ENCODE peak calls at places on chromosome 2, in nine cellular contexts. One of them, this sample, is unnamed.

GRCh38 chr2:17689010-17689409 is 64.6 kb downstream of the SMC6 start:
- DNase-seq in bronchial epithelial cell: no peak
- DNase-seq in endodermal cell: no peak
- DNase-seq in HFF-Myc: no peak
- DNase-seq in fibroblast of mammary gland: no peak
- DNase-seq in heart left ventricle: no peak
- DNase-seq in HL-60: no peak
- DNase-seq in activated CD8-positive, alpha-beta T cell treated with anti-CD3 and anti-CD28 coated beads for 36 hours: no peak
- DNase-seq in CD4-positive, alpha-beta T cell: no peak
- DNase-seq in this sample: no peak

GRCh38 chr2:66024396-66024795 is 410.5 kb upstream of the MEIS1 start:
- DNase-seq in bronchial epithelial cell: peak
- DNase-seq in endodermal cell: peak
- DNase-seq in HFF-Myc: no peak
- DNase-seq in fibroblast of mammary gland: no peak
- DNase-seq in heart left ventricle: no peak
- DNase-seq in HL-60: no peak
- DNase-seq in activated CD8-positive, alpha-beta T cell treated with anti-CD3 and anti-CD28 coated beads for 36 hours: no peak
- DNase-seq in CD4-positive, alpha-beta T cell: no peak
- DNase-seq in this sample: peak

GRCh38 chr2:129892360-129892759 is 87.1 kb upstream of the RAB6C start:
- DNase-seq in bronchial epithelial cell: no peak
- DNase-seq in endodermal cell: peak
- DNase-seq in HFF-Myc: no peak
- DNase-seq in fibroblast of mammary gland: no peak
- DNase-seq in heart left ventricle: no peak
- DNase-seq in HL-60: no peak
- DNase-seq in activated CD8-positive, alpha-beta T cell treated with anti-CD3 and anti-CD28 coated beads for 36 hours: no peak
- DNase-seq in CD4-positive, alpha-beta T cell: no peak
- DNase-seq in this sample: no peak

GRCh38 chr2:211745295-211746097 is 793.1 kb downstream of the ERBB4 start:
- DNase-seq in bronchial epithelial cell: peak
- DNase-seq in endodermal cell: peak
- DNase-seq in HFF-Myc: peak
- DNase-seq in fibroblast of mammary gland: peak
- DNase-seq in heart left ventricle: peak
- DNase-seq in HL-60: peak
- DNase-seq in activated CD8-positive, alpha-beta T cell treated with anti-CD3 and anti-CD28 coated beads for 36 hours: peak
- DNase-seq in CD4-positive, alpha-beta T cell: no peak
- DNase-seq in this sample: peak

GRCh38 chr2:9752441-9753275 is 90.6 kb upstream of the TAF1B start:
- DNase-seq in bronchial epithelial cell: peak
- DNase-seq in endodermal cell: no peak
- DNase-seq in HFF-Myc: peak
- DNase-seq in fibroblast of mammary gland: peak
- DNase-seq in heart left ventricle: no peak
- DNase-seq in HL-60: no peak
- DNase-seq in activated CD8-positive, alpha-beta T cell treated with anti-CD3 and anti-CD28 coated beads for 36 hours: peak
- DNase-seq in CD4-positive, alpha-beta T cell: peak
- DNase-seq in this sample: peak

GRCh38 chr2:221529177-221529942 is 42.7 kb downstream of the EPHA4 start:
- DNase-seq in bronchial epithelial cell: no peak
- DNase-seq in endodermal cell: no peak
- DNase-seq in HFF-Myc: no peak
- DNase-seq in fibroblast of mammary gland: no peak
- DNase-seq in heart left ventricle: peak
- DNase-seq in HL-60: no peak
- DNase-seq in activated CD8-positive, alpha-beta T cell treated with anti-CD3 and anti-CD28 coated beads for 36 hours: no peak
- DNase-seq in CD4-positive, alpha-beta T cell: no peak
- DNase-seq in this sample: no peak

GRCh38 chr2:61714210-61714609 is 139.7 kb downstream of the FAM161A start:
- DNase-seq in bronchial epithelial cell: no peak
- DNase-seq in endodermal cell: no peak
- DNase-seq in HFF-Myc: no peak
- DNase-seq in fibroblast of mammary gland: no peak
- DNase-seq in heart left ventricle: peak
- DNase-seq in HL-60: no peak
- DNase-seq in activated CD8-positive, alpha-beta T cell treated with anti-CD3 and anti-CD28 coated beads for 36 hours: no peak
- DNase-seq in CD4-positive, alpha-beta T cell: no peak
- DNase-seq in this sample: no peak

GRCh38 chr2:216151313-216152030 is 42.3 kb downstream of the XRCC5 start:
- DNase-seq in bronchial epithelial cell: peak
- DNase-seq in endodermal cell: no peak
- DNase-seq in HFF-Myc: no peak
- DNase-seq in fibroblast of mammary gland: peak
- DNase-seq in heart left ventricle: no peak
- DNase-seq in HL-60: no peak
- DNase-seq in activated CD8-positive, alpha-beta T cell treated with anti-CD3 and anti-CD28 coated beads for 36 hours: no peak
- DNase-seq in CD4-positive, alpha-beta T cell: no peak
- DNase-seq in this sample: no peak

GRCh38 chr2:52135235-52135634 is 1103.3 kb upstream of the NRXN1 start:
- DNase-seq in bronchial epithelial cell: peak
- DNase-seq in endodermal cell: no peak
- DNase-seq in HFF-Myc: no peak
- DNase-seq in fibroblast of mammary gland: peak
- DNase-seq in heart left ventricle: no peak
- DNase-seq in HL-60: peak
- DNase-seq in activated CD8-positive, alpha-beta T cell treated with anti-CD3 and anti-CD28 coated beads for 36 hours: no peak
- DNase-seq in CD4-positive, alpha-beta T cell: no peak
- DNase-seq in this sample: no peak

GRCh38 chr2:203720922-203721672 is 14.7 kb downstream of the CD28 start:
- DNase-seq in bronchial epithelial cell: no peak
- DNase-seq in endodermal cell: peak
- DNase-seq in HFF-Myc: no peak
- DNase-seq in fibroblast of mammary gland: no peak
- DNase-seq in heart left ventricle: no peak
- DNase-seq in HL-60: no peak
- DNase-seq in activated CD8-positive, alpha-beta T cell treated with anti-CD3 and anti-CD28 coated beads for 36 hours: no peak
- DNase-seq in CD4-positive, alpha-beta T cell: no peak
- DNase-seq in this sample: no peak

GRCh38 chr2:10407841-10408648 is 40.1 kb downstream of the ODC1 start:
- DNase-seq in bronchial epithelial cell: peak
- DNase-seq in endodermal cell: peak
- DNase-seq in HFF-Myc: peak
- DNase-seq in fibroblast of mammary gland: peak
- DNase-seq in heart left ventricle: no peak
- DNase-seq in HL-60: peak
- DNase-seq in activated CD8-positive, alpha-beta T cell treated with anti-CD3 and anti-CD28 coated beads for 36 hours: peak
- DNase-seq in CD4-positive, alpha-beta T cell: peak
- DNase-seq in this sample: peak

GRCh38 chr2:61905372-61906186 is at the start of gene COMMD1:
- DNase-seq in bronchial epithelial cell: peak
- DNase-seq in endodermal cell: peak
- DNase-seq in HFF-Myc: no peak
- DNase-seq in fibroblast of mammary gland: peak
- DNase-seq in heart left ventricle: peak
- DNase-seq in HL-60: no peak
- DNase-seq in activated CD8-positive, alpha-beta T cell treated with anti-CD3 and anti-CD28 coated beads for 36 hours: peak
- DNase-seq in CD4-positive, alpha-beta T cell: peak
- DNase-seq in this sample: peak

GRCh38 chr2:44902178-44902577 is 39.3 kb upstream of the SIX3 start:
- DNase-seq in bronchial epithelial cell: no peak
- DNase-seq in endodermal cell: no peak
- DNase-seq in HFF-Myc: no peak
- DNase-seq in fibroblast of mammary gland: no peak
- DNase-seq in heart left ventricle: no peak
- DNase-seq in HL-60: no peak
- DNase-seq in activated CD8-positive, alpha-beta T cell treated with anti-CD3 and anti-CD28 coated beads for 36 hours: no peak
- DNase-seq in CD4-positive, alpha-beta T cell: no peak
- DNase-seq in this sample: no peak

GRCh38 chr2:44894058-44894457 is 47.4 kb upstream of the SIX3 start:
- DNase-seq in bronchial epithelial cell: no peak
- DNase-seq in endodermal cell: no peak
- DNase-seq in HFF-Myc: no peak
- DNase-seq in fibroblast of mammary gland: no peak
- DNase-seq in heart left ventricle: no peak
- DNase-seq in HL-60: no peak
- DNase-seq in activated CD8-positive, alpha-beta T cell treated with anti-CD3 and anti-CD28 coated beads for 36 hours: peak
- DNase-seq in CD4-positive, alpha-beta T cell: no peak
- DNase-seq in this sample: no peak

GRCh38 chr2:44902767-44903166 is 38.7 kb upstream of the SIX3 start:
- DNase-seq in bronchial epithelial cell: no peak
- DNase-seq in endodermal cell: no peak
- DNase-seq in HFF-Myc: no peak
- DNase-seq in fibroblast of mammary gland: no peak
- DNase-seq in heart left ventricle: no peak
- DNase-seq in HL-60: no peak
- DNase-seq in activated CD8-positive, alpha-beta T cell treated with anti-CD3 and anti-CD28 coated beads for 36 hours: no peak
- DNase-seq in CD4-positive, alpha-beta T cell: no peak
- DNase-seq in this sample: no peak

GRCh38 chr2:44895061-44895460 is 46.4 kb upstream of the SIX3 start:
- DNase-seq in bronchial epithelial cell: no peak
- DNase-seq in endodermal cell: no peak
- DNase-seq in HFF-Myc: no peak
- DNase-seq in fibroblast of mammary gland: peak
- DNase-seq in heart left ventricle: no peak
- DNase-seq in HL-60: no peak
- DNase-seq in activated CD8-positive, alpha-beta T cell treated with anti-CD3 and anti-CD28 coated beads for 36 hours: no peak
- DNase-seq in CD4-positive, alpha-beta T cell: no peak
- DNase-seq in this sample: no peak

DNA sequence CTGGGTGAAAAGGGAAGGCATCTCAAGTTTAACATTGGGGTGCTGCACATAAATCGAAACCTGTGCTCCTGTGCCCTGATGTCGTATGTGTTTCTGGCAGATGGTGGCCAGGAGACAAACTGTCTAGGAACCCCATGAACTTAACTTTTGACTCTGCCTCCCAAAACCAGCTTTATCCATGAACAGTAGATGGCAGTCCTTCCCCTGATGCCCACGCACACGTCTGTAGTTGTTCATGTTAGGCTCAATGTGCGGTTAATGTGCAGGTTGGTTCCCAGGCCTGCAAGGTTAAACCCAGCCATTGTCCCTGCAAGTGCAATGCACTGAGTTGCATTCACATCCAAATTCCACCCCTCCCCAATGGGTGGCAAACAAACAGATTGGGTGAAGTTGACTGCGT is 44.1 kb upstream of the SIX3 start:
- DNase-seq in bronchial epithelial cell: no peak
- DNase-seq in endodermal cell: no peak
- DNase-seq in HFF-Myc: no peak
- DNase-seq in fibroblast of mammary gland: no peak
- DNase-seq in heart left ventricle: no peak
- DNase-seq in HL-60: no peak
- DNase-seq in activated CD8-positive, alpha-beta T cell treated with anti-CD3 and anti-CD28 coated beads for 36 hours: no peak
- DNase-seq in CD4-positive, alpha-beta T cell: no peak
- DNase-seq in this sample: no peak
- TF ChIP-seq CTCF in bronchial epithelial cell: no peak
- TF ChIP-seq CTCF in endodermal cell: peak
- TF ChIP-seq CTCF in HFF-Myc: no peak
- TF ChIP-seq CTCF in fibroblast of mammary gland: no peak
- TF ChIP-seq CTCF in heart left ventricle: no peak
- TF ChIP-seq CTCF in HL-60: no peak
- TF ChIP-seq CTCF in activated CD8-positive, alpha-beta T cell treated with anti-CD3 and anti-CD28 coated beads for 36 hours: no peak
- TF ChIP-seq CTCF in CD4-positive, alpha-beta T cell: no peak
- TF ChIP-seq CTCF in this sample: no peak

DNA sequence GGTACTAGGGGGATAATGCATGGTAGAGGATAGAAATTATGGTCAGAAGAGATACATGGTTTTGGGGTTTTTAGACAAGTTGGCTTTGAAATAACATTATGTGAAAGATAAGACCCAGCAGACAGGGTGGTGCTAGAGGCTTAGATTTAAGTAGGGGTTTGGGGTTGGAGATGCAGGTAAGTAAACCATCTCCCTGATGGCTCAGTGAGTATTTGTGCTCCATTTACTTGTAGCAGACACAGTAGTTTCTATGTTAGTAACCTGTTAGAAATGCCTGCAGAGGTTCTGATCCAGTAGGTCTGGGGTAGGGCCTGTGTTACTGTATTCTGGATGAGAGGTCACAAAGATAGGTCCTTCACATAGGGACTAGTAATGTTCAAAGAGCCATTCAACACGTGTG is 13.7 kb downstream of the WDR43 start:
- DNase-seq in bronchial epithelial cell: no peak
- DNase-seq in endodermal cell: no peak
- DNase-seq in HFF-Myc: no peak
- DNase-seq in fibroblast of mammary gland: no peak
- DNase-seq in heart left ventricle: no peak
- DNase-seq in HL-60: no peak
- DNase-seq in activated CD8-positive, alpha-beta T cell treated with anti-CD3 and anti-CD28 coated beads for 36 hours: no peak
- DNase-seq in CD4-positive, alpha-beta T cell: no peak
- DNase-seq in this sample: no peak
- TF ChIP-seq CTCF in bronchial epithelial cell: no peak
- TF ChIP-seq CTCF in endodermal cell: no peak
- TF ChIP-seq CTCF in HFF-Myc: no peak
- TF ChIP-seq CTCF in fibroblast of mammary gland: no peak
- TF ChIP-seq CTCF in heart left ventricle: no peak
- TF ChIP-seq CTCF in HL-60: no peak
- TF ChIP-seq CTCF in activated CD8-positive, alpha-beta T cell treated with anti-CD3 and anti-CD28 coated beads for 36 hours: no peak
- TF ChIP-seq CTCF in CD4-positive, alpha-beta T cell: no peak
- TF ChIP-seq CTCF in this sample: no peak

GRCh38 chr2:143205106-143205764 is 76.0 kb downstream of the ARHGAP15 start:
- DNase-seq in bronchial epithelial cell: peak
- DNase-seq in endodermal cell: no peak
- DNase-seq in HFF-Myc: no peak
- DNase-seq in fibroblast of mammary gland: peak
- DNase-seq in heart left ventricle: no peak
- DNase-seq in HL-60: no peak
- DNase-seq in activated CD8-positive, alpha-beta T cell treated with anti-CD3 and anti-CD28 coated beads for 36 hours: no peak
- DNase-seq in CD4-positive, alpha-beta T cell: no peak
- DNase-seq in this sample: peak
- TF ChIP-seq CTCF in bronchial epithelial cell: peak
- TF ChIP-seq CTCF in endodermal cell: peak
- TF ChIP-seq CTCF in HFF-Myc: no peak
- TF ChIP-seq CTCF in fibroblast of mammary gland: peak
- TF ChIP-seq CTCF in heart left ventricle: peak
- TF ChIP-seq CTCF in HL-60: no peak
- TF ChIP-seq CTCF in activated CD8-positive, alpha-beta T cell treated with anti-CD3 and anti-CD28 coated beads for 36 hours: peak
- TF ChIP-seq CTCF in CD4-positive, alpha-beta T cell: peak
- TF ChIP-seq CTCF in this sample: no peak

DNA sequence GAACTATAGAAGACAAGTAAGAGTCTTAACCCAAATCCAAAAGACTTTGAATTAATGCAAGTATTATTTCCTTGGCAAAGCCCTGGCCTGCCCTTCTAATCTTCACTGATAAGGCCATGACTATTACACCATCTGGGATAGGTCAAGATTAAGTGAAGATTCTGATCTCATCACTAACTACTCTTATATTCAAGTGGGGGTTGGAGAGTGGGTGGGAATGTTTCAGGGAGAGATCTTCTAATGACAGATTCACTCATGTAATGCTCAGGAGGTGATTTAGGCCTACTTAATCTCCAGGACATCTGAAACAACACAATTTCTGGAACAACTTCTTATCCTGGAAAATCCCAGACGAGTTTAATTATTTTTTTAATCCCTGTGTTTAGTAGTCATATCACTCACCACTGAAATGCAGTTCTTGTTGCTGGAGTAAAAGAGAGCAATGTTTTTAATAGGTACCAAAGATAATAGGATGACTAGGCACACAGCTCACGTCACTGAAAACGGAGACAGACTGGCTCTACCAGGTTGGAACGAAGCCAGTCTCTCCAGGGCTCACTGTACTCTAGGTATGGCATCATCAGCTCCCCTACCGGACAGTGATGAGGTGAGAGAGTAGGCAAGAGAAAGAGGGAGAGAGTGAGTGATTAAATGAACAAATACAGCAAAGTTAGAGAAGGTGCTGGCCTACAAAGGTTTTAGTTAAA is 133.1 kb downstream of the NCKAP5 start:
- DNase-seq in bronchial epithelial cell: peak
- DNase-seq in endodermal cell: no peak
- DNase-seq in HFF-Myc: peak
- DNase-seq in fibroblast of mammary gland: no peak
- DNase-seq in heart left ventricle: peak
- DNase-seq in HL-60: no peak
- DNase-seq in activated CD8-positive, alpha-beta T cell treated with anti-CD3 and anti-CD28 coated beads for 36 hours: no peak
- DNase-seq in CD4-positive, alpha-beta T cell: no peak
- DNase-seq in this sample: peak
- TF ChIP-seq CTCF in bronchial epithelial cell: peak
- TF ChIP-seq CTCF in endodermal cell: no peak
- TF ChIP-seq CTCF in HFF-Myc: no peak
- TF ChIP-seq CTCF in fibroblast of mammary gland: no peak
- TF ChIP-seq CTCF in heart left ventricle: peak
- TF ChIP-seq CTCF in HL-60: no peak
- TF ChIP-seq CTCF in activated CD8-positive, alpha-beta T cell treated with anti-CD3 and anti-CD28 coated beads for 36 hours: no peak
- TF ChIP-seq CTCF in CD4-positive, alpha-beta T cell: no peak
- TF ChIP-seq CTCF in this sample: no peak